ENCODE peak calls at places on chromosomes 5 and 9, in seven cellular contexts. T is SW 1271, G is amniotic stem cell, Y is lower leg skin, E is foreskin keratinocyte, B is GDM1, Z is C1 segment of cervical spinal cord. A is an unnamed sample.

GRCh38 chr5:33319841-33320240 is 120.9 kb upstream of the TARS1 start:
- DNase-seq in B (no peak), Z (no peak), G (no peak), T (no peak), E (no peak), Y (no peak), A (no peak)

GRCh38 chr9:31030741-31031202 is 1353.7 kb upstream of the ACO1 start:
- DNase-seq in Y (no peak), B (no peak), Z (no peak), T (peak), G (peak), E (peak), A (no peak)

GRCh38 chr5:139418804-139419203 is 14.9 kb upstream of the SPATA24 start:
- DNase-seq in G (no peak), Y (no peak), B (no peak), Z (no peak), E (no peak), T (no peak), A (no peak)

GRCh38 chr9:85900504-85901201 is 40.3 kb upstream of the NAA35 start:
- DNase-seq in E (peak), G (no peak), Z (no peak), B (peak), T (peak), Y (no peak), A (no peak)

GRCh38 chr9:17204611-17205165 is 69.8 kb downstream of the CNTLN start:
- DNase-seq in G (no peak), B (no peak), T (no peak), E (no peak), Z (no peak), Y (no peak), A (no peak)

GRCh38 chr5:124790895-124791732 is 44.7 kb upstream of the ZNF608 start:
- DNase-seq in E (peak), Z (no peak), Y (no peak), B (no peak), G (no peak), T (no peak), A (no peak)

GRCh38 chr5:8844847-8845246 is 701.0 kb downstream of the SEMA5A start:
- DNase-seq in G (no peak), E (no peak), T (no peak), Z (no peak), Y (no peak), B (no peak), A (no peak)

GRCh38 chr9:20593551-20593950 is 28.7 kb downstream of the MLLT3 start:
- DNase-seq in Y (no peak), Z (no peak), E (peak), B (no peak), G (peak), T (no peak), A (no peak)

GRCh38 chr5:89342106-89342876 is 459.3 kb upstream of the MEF2C start:
- DNase-seq in E (peak), Y (no peak), T (no peak), G (peak), Z (no peak), B (no peak), A (no peak)

GRCh38 chr9:126637002-126637849 is 23.5 kb downstream of the LMX1B start:
- DNase-seq in Y (no peak), G (no peak), E (no peak), T (no peak), B (no peak), Z (no peak), A (no peak)

GRCh38 chr9:20297646-20298084 is 324.6 kb downstream of the MLLT3 start:
- DNase-seq in T (no peak), Y (no peak), E (peak), G (no peak), Z (no peak), B (no peak), A (peak)

GRCh38 chr5:56025303-56025885 is 30.6 kb upstream of the IL6ST start:
- DNase-seq in Z (no peak), T (no peak), E (no peak), B (no peak), G (no peak), Y (no peak), A (no peak)

GRCh38 chr9:121289554-121290370 is 21.8 kb downstream of the GSN start:
- DNase-seq in B (no peak), G (no peak), Y (no peak), E (no peak), T (no peak), Z (no peak), A (no peak)

GRCh38 chr9:116480700-116481099 is 206.4 kb upstream of the TRIM32 start:
- DNase-seq in T (no peak), Z (no peak), B (no peak), G (no peak), E (no peak), Y (no peak), A (no peak)

GRCh38 chr5:125054106-125054505 is 307.7 kb upstream of the ZNF608 start:
- DNase-seq in Y (no peak), E (peak), B (no peak), T (no peak), G (no peak), Z (no peak), A (no peak)

GRCh38 chr9:26524225-26524624 is 368.4 kb downstream of the CAAP1 start:
- DNase-seq in B (no peak), G (no peak), Y (peak), Z (peak), E (no peak), T (no peak), A (peak)

GRCh38 chr5:912356-913091 is 19.8 kb downstream of the TRIP13 start:
- DNase-seq in T (peak), B (no peak), Y (peak), G (no peak), E (peak), Z (peak), A (peak)

GRCh38 chr9:124526174-124526573 is 19.0 kb upstream of the NR5A1 start:
- DNase-seq in E (no peak), B (no peak), Y (no peak), Z (no peak), G (no peak), T (no peak), A (no peak)

GRCh38 chr9:114097613-114098020 is 1.5 kb downstream of the KIF12 start:
- DNase-seq in E (peak), G (no peak), B (no peak), T (no peak), Z (no peak), Y (no peak), A (no peak)

GRCh38 chr9:92528537-92528851 is 7.3 kb downstream of the ECM2 start:
- DNase-seq in Y (no peak), Z (no peak), E (no peak), G (no peak), B (no peak), T (no peak), A (no peak)

GRCh38 chr5:67511911-67512310 is 315.3 kb upstream of the CD180 start:
- DNase-seq in G (no peak), B (no peak), T (no peak), Y (no peak), Z (no peak), E (no peak), A (no peak)

GRCh38 chr9:131578778-131579504 is 33.6 kb downstream of the PRRT1B start:
- DNase-seq in B (peak), G (no peak), Y (no peak), T (no peak), E (no peak), Z (no peak), A (no peak)

GRCh38 chr9:94139672-94140417 is 55.6 kb downstream of the PTPDC1 start:
- DNase-seq in E (peak), G (peak), Z (no peak), B (no peak), T (peak), Y (peak), A (peak)

GRCh38 chr5:57175586-57175985 is 1.7 kb downstream of the GPBP1 start:
- DNase-seq in B (no peak), E (peak), Y (no peak), T (no peak), G (no peak), Z (peak), A (no peak)

GRCh38 chr9:121557581-121558422 is 58.2 kb upstream of the GGTA1 start:
- DNase-seq in Y (peak), G (peak), Z (no peak), T (no peak), B (peak), E (peak), A (peak)

GRCh38 chr5:141753971-141754713 is 72.1 kb upstream of the ARAP3 start:
- DNase-seq in G (no peak), Y (no peak), Z (no peak), T (no peak), E (peak), B (no peak), A (no peak)

GRCh38 chr5:159893020-159893695 is 23.1 kb upstream of the ADRA1B start:
- DNase-seq in G (no peak), B (no peak), Y (no peak), E (no peak), Z (no peak), T (no peak), A (no peak)

GRCh38 chr5:166083183-166083959 is 2208.1 kb upstream of the WWC1 start:
- DNase-seq in B (no peak), Z (no peak), T (no peak), Y (no peak), G (no peak), E (no peak), A (no peak)

GRCh38 chr9:92671323-92671722 is 1.4 kb upstream of the IPPK start:
- DNase-seq in B (no peak), E (peak), Y (peak), Z (peak), T (peak), G (peak), A (no peak)

GRCh38 chr9:130372057-130372456 is 72.7 kb upstream of the ASS1 start:
- DNase-seq in E (peak), G (no peak), Y (no peak), Z (no peak), B (no peak), T (no peak), A (no peak)

GRCh38 chr9:38416461-38416860 is 7.8 kb downstream of the IGFBPL1 start:
- DNase-seq in Z (no peak), T (no peak), Y (no peak), G (no peak), E (no peak), B (no peak), A (no peak)

GRCh38 chr9:2465921-2466460 is 155.6 kb upstream of the VLDLR start:
- DNase-seq in T (no peak), B (no peak), Z (no peak), E (peak), Y (no peak), G (no peak), A (no peak)

GRCh38 chr9:111759762-111760639 is 34.7 kb downstream of the SHOC1 start:
- DNase-seq in Y (peak), B (peak), G (peak), E (peak), Z (no peak), T (peak), A (peak)

GRCh38 chr5:27015758-27016157 is 22.6 kb downstream of the CDH9 start:
- DNase-seq in Z (no peak), G (no peak), E (peak), Y (no peak), T (no peak), B (no peak), A (no peak)

GRCh38 chr9:92059669-92060068 is 55.5 kb downstream of the SPTLC1 start:
- DNase-seq in E (no peak), Y (no peak), B (no peak), Z (no peak), G (no peak), T (no peak), A (no peak)

GRCh38 chr9:134484479-134484878 is 157.1 kb upstream of the COL5A1 start:
- DNase-seq in G (no peak), B (no peak), E (no peak), Z (no peak), Y (no peak), T (no peak), A (no peak)

GRCh38 chr5:33832904-33833575 is 58.8 kb downstream of the ADAMTS12 start:
- DNase-seq in T (no peak), Z (no peak), Y (no peak), G (no peak), B (no peak), E (no peak), A (no peak)

GRCh38 chr9:74570879-74571512 is 73.9 kb downstream of the RORB start:
- DNase-seq in Z (no peak), G (no peak), E (peak), B (no peak), T (peak), Y (no peak), A (no peak)

GRCh38 chr5:136114406-136115132 is 18.1 kb upstream of the SMAD5 start:
- DNase-seq in Y (no peak), E (peak), B (no peak), T (no peak), G (no peak), Z (no peak), A (no peak)

A was measured in ureter.